ENCODE peak calls at places on chromosomes 3 and 15, in five cellular contexts. W is frontal cortex; L is activated CD8-positive, alpha-beta memory T cell treated with anti-CD3 and anti-CD28 coated beads, Interleukin-2, amount 50 U/mL, for 4 hours; V is fibroblast of pulmonary artery; J is activated CD4-positive, alpha-beta T cell treated with anti-CD3 and anti-CD28 coated beads, Interleukin-2, amount 10 ng/mL, durations not matched to agents 7 days and 5 days. H is an unnamed sample.

GRCh38 chr3:30779686-30780287 is 114.7 kb downstream of the GADL1 start:
- DNase-seq in W (no peak), J (peak; percentile 10), L (no peak), V (peak; percentile 61), H (no peak)

GRCh38 chr3:120129041-120129440 is 34.8 kb upstream of the GSK3B start:
- DNase-seq in J (no peak), L (no peak), W (no peak), V (no peak), H (no peak)

GRCh38 chr3:123085293-123085949 is 18.6 kb downstream of the PDIA5 start:
- DNase-seq in W (no peak), V (no peak), J (no peak), L (no peak), H (no peak)

GRCh38 chr3:141542989-141543388 is 56.2 kb downstream of the RASA2 start:
- DNase-seq in W (no peak), V (no peak), L (no peak), J (no peak), H (no peak)

GRCh38 chr3:56758539-56758981 is 43.2 kb downstream of the ARHGEF3 start:
- DNase-seq in V (peak; percentile 89), J (peak; percentile 43), W (no peak), L (peak; percentile 41), H (no peak)

GRCh38 chr15:72685925-72686794 is at the start of the genes BBS4 and HIGD2B:
- DNase-seq in L (peak; percentile 83), W (peak; percentile 41), J (peak; percentile 91), V (peak; percentile 86), H (peak; percentile 94)

GRCh38 chr3:149487598-149488197 is 13.2 kb downstream of the TM4SF4 start:
- DNase-seq in L (peak; percentile 28), J (peak; percentile 36), V (no peak), W (no peak), H (no peak)

GRCh38 chr15:90585863-90586262 is 56.1 kb downstream of the CRTC3 start:
- DNase-seq in L (no peak), W (no peak), J (no peak), V (peak; percentile 64), H (no peak)

GRCh38 chr3:150183619-150184425 is 213.1 kb upstream of the PFN2 start:
- DNase-seq in L (peak; percentile 37), V (peak; percentile 84), W (peak; percentile 17), J (peak; percentile 57), H (peak; percentile 82)

GRCh38 chr3:157147099-157147803 is 12.7 kb downstream of the CCNL1 start:
- DNase-seq in W (no peak), J (no peak), V (no peak), L (no peak), H (no peak)

GRCh38 chr3:104362319-104362718 is 1004.4 kb upstream of the ALCAM start:
- DNase-seq in J (no peak), V (no peak), W (no peak), L (no peak), H (no peak)

GRCh38 chr15:73711526-73711925 is 27.3 kb downstream of the CD276 start:
- DNase-seq in J (no peak), L (no peak), V (no peak), W (no peak), H (no peak)

GRCh38 chr3:127000128-127000527 is 17.2 kb downstream of the PLXNA1 start:
- DNase-seq in J (no peak), V (no peak), W (no peak), L (no peak), H (no peak)

GRCh38 chr15:94970831-94971230 is 739.5 kb downstream of the MCTP2 start:
- DNase-seq in V (no peak), J (no peak), W (no peak), L (no peak), H (no peak)

GRCh38 chr15:65211157-65211982 is at the start of gene CILP:
- DNase-seq in L (no peak), V (peak; percentile 25), J (no peak), W (no peak), H (no peak)

GRCh38 chr3:64837126-64837738 is 149.4 kb upstream of the ADAMTS9 start:
- DNase-seq in L (no peak), W (no peak), J (no peak), V (no peak), H (no peak)

H was measured in cardiac septum.